ENCODE peak calls at places on chromosomes 7 and 10, in four cellular contexts. N, J, A and V are unnamed samples. For H3K9me3, the result is how much of the 10 kb centered on the place peaks cover.

GRCh38 chr10:21194510-21194993 is 297.4 kb upstream of the NEBL start:
- DNase-seq in J (peak), A (no peak), N (peak), V (no peak)

GRCh38 chr10:18860591-18861205 is 187.9 kb upstream of the MALRD1 start:
- DNase-seq in A (no peak), J (no peak), N (no peak), V (no peak)

GRCh38 chr7:47536705-47537611 is 45.0 kb downstream of the TNS3 start:
- DNase-seq in N (peak), A (no peak), J (no peak), V (no peak)

GRCh38 chr10:90977855-90978486 is 57.1 kb upstream of the ANKRD1 start:
- DNase-seq in A (no peak), J (no peak), N (no peak), V (no peak)

GRCh38 chr10:120987359-120987758 is 136.2 kb downstream of the WDR11 start:
- DNase-seq in A (no peak), N (no peak), J (no peak), V (no peak)

GRCh38 chr10:112115781-112116385 is 67.7 kb downstream of the GPAM start:
- DNase-seq in J (peak), N (peak), A (peak), V (no peak)

GRCh38 chr10:2202401-2202800 is 465.1 kb upstream of the ADARB2 start:
- DNase-seq in J (no peak), N (no peak), A (no peak), V (no peak)

GRCh38 chr10:77386833-77387232 is 250.8 kb downstream of the KCNMA1 start:
- DNase-seq in N (peak), A (no peak), J (no peak), V (no peak)

GRCh38 chr10:63627376-63627775 is 106.2 kb downstream of the REEP3 start:
- DNase-seq in J (no peak), A (no peak), N (no peak), V (no peak)

GRCh38 chr10:47181057-47181849 is 118.7 kb upstream of the GDF10 start:
- DNase-seq in N (no peak), J (no peak), A (no peak), V (no peak)

GRCh38 chr7:149573519-149573918 is 75.9 kb upstream of the ZNF746 start:
- DNase-seq in A (no peak), N (no peak), J (no peak), V (no peak)

GRCh38 chr7:27921081-27921836 is 181.3 kb downstream of the TAX1BP1 start:
- DNase-seq in A (no peak), J (peak), N (peak), V (no peak)

GRCh38 chr7:116626886-116627285 is 45.1 kb upstream of the MET start:
- DNase-seq in A (no peak), N (no peak), J (no peak), V (no peak)

GRCh38 chr10:132048294-132048667 is 17.5 kb upstream of the JAKMIP3 start:
- DNase-seq in J (peak), N (no peak), A (no peak), V (no peak)

GRCh38 chr10:133067152-133068090 is 20.3 kb upstream of the ADGRA1 start:
- DNase-seq in A (no peak), N (no peak), J (no peak), V (no peak)

GRCh38 chr7:65509368-65510186 is 135.9 kb downstream of the ZNF92 start:
- DNase-seq in A (no peak), N (no peak), J (no peak), V (no peak)

GRCh38 chr7:20330797-20331230 is at the start of gene ITGB8:
- DNase-seq in N (no peak), A (no peak), J (no peak), V (no peak)

GRCh38 chr10:52597189-52597863 is 175.3 kb downstream of the MBL2 start:
- DNase-seq in J (no peak), A (no peak), N (peak), V (no peak)

GRCh38 chr10:73907841-73908517 is 3.0 kb upstream of the PLAU start:
- DNase-seq in N (peak), J (no peak), A (no peak), V (no peak)

GRCh38 chr10:109853922-109854321 is 69.4 kb downstream of the XPNPEP1 start:
- DNase-seq in N (no peak), A (no peak), J (no peak), V (no peak)

GRCh38 chr7:71723859-71724258 is 591.9 kb downstream of the GALNT17 start:
- DNase-seq in N (no peak), J (no peak), A (no peak), V (no peak)

GRCh38 chr7:9324513-9324912 is 891.1 kb downstream of the NXPH1 start:
- DNase-seq in J (no peak), A (no peak), N (no peak), V (no peak)

GRCh38 chr7:322111-322671 is 32.2 kb downstream of the FOXL3 start:
- DNase-seq in N (peak), A (peak), J (no peak), V (peak)

GRCh38 chr10:99976886-99977391 is 32.8 kb downstream of the DNMBP start:
- DNase-seq in N (peak), A (no peak), J (no peak), V (no peak)

GRCh38 chr7:22578048-22578770 is 78.2 kb upstream of the STEAP1B start:
- DNase-seq in N (peak), J (no peak), A (no peak), V (no peak)

GRCh38 chr10:63819753-63820347 is 298.6 kb downstream of the REEP3 start:
- DNase-seq in A (peak), J (peak), N (peak), V (no peak)

GRCh38 chr10:128031216-128031615 is 95.0 kb downstream of the MKI67 start:
- DNase-seq in N (no peak), A (no peak), J (no peak), V (no peak)

GRCh38 chr7:83547526-83547925 is 101.4 kb downstream of the SEMA3E start:
- DNase-seq in N (peak), J (no peak), A (no peak), V (no peak)

GRCh38 chr10:77571490-77571889 is 66.1 kb downstream of the KCNMA1 start:
- DNase-seq in J (no peak), A (no peak), N (no peak), V (no peak)

GRCh38 chr10:92517034-92517655 is 56.7 kb downstream of the IDE start:
- DNase-seq in N (peak), J (peak), A (peak), V (peak)

GRCh38 chr7:155576900-155577508 is 30.6 kb upstream of the CNPY1 start:
- DNase-seq in N (no peak), J (no peak), A (no peak), V (no peak)

GRCh38 chr7:76285604-76286374 is 16.7 kb upstream of the HSPB1 start:
- DNase-seq in A (no peak), J (no peak), N (no peak), V (no peak)

GRCh38 chr10:49135575-49136313 is 1.9 kb upstream of the FAM170B start:
- DNase-seq in J (no peak), N (no peak), A (no peak), V (no peak)

GRCh38 chr10:94193466-94193924 is 169.2 kb downstream of the NOC3L start:
- DNase-seq in N (peak), A (no peak), J (no peak), V (no peak)

GRCh38 chr7:151511946-151512345 is 7.7 kb downstream of the RHEB start:
- DNase-seq in N (peak), A (no peak), J (no peak), V (no peak)
- H3K9me3 ChIP-seq in N (under half), A (under half), J (under half), V (under half)

GRCh38 chr7:87021285-87021684 is 38.2 kb downstream of the ELAPOR2 start:
- DNase-seq in J (no peak), A (no peak), N (no peak), V (no peak)
- H3K27ac ChIP-seq in J (no peak), A (no peak), N (no peak), V (no peak)

GRCh38 chr10:117294735-117295134 is 53.8 kb downstream of the SLC18A2 start:
- DNase-seq in A (no peak), J (no peak), N (no peak), V (no peak)

GRCh38 chr10:117298219-117298618 is 57.3 kb downstream of the SLC18A2 start:
- DNase-seq in J (no peak), A (no peak), N (no peak), V (no peak)

GRCh38 chr10:117299435-117299834 is 58.5 kb downstream of the SLC18A2 start:
- DNase-seq in N (no peak), A (no peak), J (no peak), V (no peak)

DNA sequence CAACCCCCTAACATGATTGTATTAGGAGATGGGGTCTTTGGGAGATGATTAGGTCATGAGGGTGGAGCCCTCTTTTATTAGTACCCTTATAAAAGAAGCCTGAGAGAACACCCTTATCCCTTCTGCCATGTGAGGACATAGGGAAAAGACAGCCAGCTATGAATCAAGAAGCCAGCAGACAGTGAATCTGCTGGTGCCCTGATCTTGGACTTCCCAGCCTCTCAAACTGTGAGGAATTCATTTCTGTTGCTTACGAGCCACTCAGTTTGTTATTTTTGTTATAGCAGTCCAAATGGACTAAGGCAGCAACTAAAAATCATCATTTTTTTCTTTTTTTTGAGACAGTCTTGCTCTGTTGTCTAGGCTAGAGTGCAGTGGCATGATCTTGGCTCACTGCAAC is 59.8 kb downstream of the SLC18A2 start:
- DNase-seq in N (no peak), A (no peak), J (no peak), V (no peak)
- H3K9me3 ChIP-seq in N (under half), A (under half), J (under half), V (under half)

GRCh38 chr10:116769368-116769767 is 27.0 kb upstream of the HSPA12A start:
- DNase-seq in N (no peak), J (no peak), A (no peak), V (no peak)
- H3K27ac ChIP-seq in N (no peak), J (no peak), A (no peak), V (no peak)